ENCODE peak calls at places on chromosomes 2 and 18, in nine cellular contexts. L is A549; U is tibial nerve; Q is endodermal cell; F is hepatocyte; H is CD8-positive, alpha-beta T cell; V is heart right ventricle; I is upper lobe of right lung; E is uterus. R is an unnamed sample.
A peak's percentile ranks its signal among the peaks of the same experiment; 100 is the strongest.

GRCh38 chr2:83528746-83529145 is 930.3 kb downstream of the SUCLG1 start:
- DNase-seq in L (no peak), U (no peak), Q (no peak), F (no peak), H (no peak), V (no peak), I (no peak), E (no peak), R (no peak)

GRCh38 chr18:57624988-57625387 is 3.4 kb upstream of the NARS1 start:
- DNase-seq in L (peak; percentile 19), U (no peak), Q (no peak), F (no peak), H (no peak), V (no peak), I (no peak), E (no peak), R (no peak)

GRCh38 chr2:241956521-241957110 is 87.1 kb downstream of the RTP5 start:
- DNase-seq in L (no peak), U (no peak), Q (no peak), F (no peak), H (no peak), V (no peak), I (no peak), E (no peak), R (no peak)

GRCh38 chr2:233448220-233448559 is 93.9 kb downstream of the DGKD start:
- DNase-seq in L (peak; percentile 68), U (no peak), Q (peak; percentile 81), F (no peak), H (no peak), V (no peak), I (peak; percentile 56), E (no peak), R (no peak)

GRCh38 chr18:60892855-60893254 is 440.4 kb upstream of the CDH20 start:
- DNase-seq in L (peak; percentile 40), U (no peak), Q (no peak), F (peak; percentile 35), H (no peak), V (no peak), I (peak; percentile 61), E (no peak), R (no peak)

GRCh38 chr2:70901235-70902066 is 34.2 kb upstream of the ATP6V1B1 start:
- DNase-seq in L (peak; percentile 61), U (no peak), Q (peak; percentile 87), F (peak; percentile 15), H (no peak), V (no peak), I (no peak), E (no peak), R (peak; percentile 37)

GRCh38 chr18:9876523-9876866 is 9.3 kb upstream of the TXNDC2 start:
- DNase-seq in L (no peak), U (no peak), Q (no peak), F (no peak), H (no peak), V (no peak), I (no peak), E (no peak), R (no peak)

GRCh38 chr2:163155279-163155883 is 316.8 kb upstream of the KCNH7 start:
- DNase-seq in L (peak; percentile 44), U (no peak), Q (no peak), F (peak; percentile 43), H (no peak), V (no peak), I (no peak), E (no peak), R (no peak)

GRCh38 chr2:157620956-157621355 is 7.7 kb downstream of the ACVR1C start:
- DNase-seq in L (no peak), U (no peak), Q (no peak), F (no peak), H (no peak), V (no peak), I (no peak), E (no peak), R (no peak)

GRCh38 chr2:128536925-128537620 is 218.4 kb upstream of the HS6ST1 start:
- DNase-seq in L (peak; percentile 27), U (no peak), Q (peak; percentile 88), F (peak; percentile 66), H (no peak), V (no peak), I (no peak), E (no peak), R (no peak)

GRCh38 chr2:108377815-108378630 is at the start of gene SULT1C4:
- DNase-seq in L (no peak), U (no peak), Q (peak; percentile 72), F (peak; percentile 90), H (no peak), V (peak; percentile 73), I (no peak), E (peak; percentile 49), R (peak; percentile 75)

GRCh38 chr2:124325667-124326425 is 300.8 kb downstream of the CNTNAP5 start:
- DNase-seq in L (peak; percentile 6), U (no peak), Q (peak; percentile 53), F (peak; percentile 6), H (no peak), V (no peak), I (no peak), E (no peak), R (no peak)
- TF ChIP-seq CTCF in L (no peak), U (no peak), Q (peak; percentile 76), F (peak; percentile 35), H (no peak), V (no peak), I (no peak), E (no peak), R (no peak)

DNA sequence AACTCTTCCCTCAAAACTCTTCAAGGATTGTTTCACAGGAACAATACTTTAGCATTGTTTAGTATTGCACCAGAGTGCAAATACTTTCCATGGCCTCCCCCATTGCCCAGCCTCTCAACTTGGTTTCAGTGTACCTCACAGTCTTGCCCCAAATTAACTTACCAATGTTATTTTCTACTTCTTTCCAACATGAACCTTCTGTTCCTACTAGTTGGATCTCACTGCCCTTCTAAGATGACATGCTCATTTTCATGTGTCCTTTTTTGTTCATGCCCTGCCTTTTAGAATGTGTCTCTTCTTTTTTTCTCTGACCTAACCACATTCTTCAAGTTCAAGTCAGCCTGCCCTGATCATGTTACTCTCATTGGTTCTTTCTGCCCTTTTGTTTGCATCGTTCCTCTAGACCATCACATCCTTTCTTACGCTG is 4.1 kb downstream of the SPATS2L start:
- DNase-seq in L (no peak), U (no peak), Q (no peak), F (no peak), H (no peak), V (no peak), I (no peak), E (no peak), R (no peak)
- H3K4me1 ChIP-seq in L (peaks cover 48% of the 10 kb centered on the region), U (peaks cover 62% of the 10 kb centered on the region), Q (peaks cover 19% of the 10 kb centered on the region), F (peaks cover 20% of the 10 kb centered on the region), H (peaks cover 8% of the 10 kb centered on the region), V (peaks cover 32% of the 10 kb centered on the region), I (peaks cover 31% of the 10 kb centered on the region), E (peaks cover 8% of the 10 kb centered on the region), R (peaks cover 33% of the 10 kb centered on the region)

GRCh38 chr2:224836263-224836662 is 120.1 kb upstream of the CCDC195 start:
- DNase-seq in L (no peak), U (no peak), Q (no peak), F (no peak), H (no peak), V (no peak), I (no peak), E (no peak), R (no peak)

GRCh38 chr2:224837066-224837465 is 120.9 kb upstream of the CCDC195 start:
- DNase-seq in L (no peak), U (no peak), Q (no peak), F (no peak), H (no peak), V (no peak), I (no peak), E (no peak), R (no peak)

GRCh38 chr2:224835405-224835804 is 119.2 kb upstream of the CCDC195 start:
- DNase-seq in L (no peak), U (no peak), Q (no peak), F (no peak), H (no peak), V (no peak), I (no peak), E (no peak), R (no peak)

GRCh38 chr2:224838335-224838734 is 122.2 kb upstream of the CCDC195 start:
- DNase-seq in L (no peak), U (no peak), Q (no peak), F (no peak), H (no peak), V (no peak), I (no peak), E (no peak), R (no peak)

GRCh38 chr2:224837558-224837957 is 121.4 kb upstream of the CCDC195 start:
- DNase-seq in L (no peak), U (no peak), Q (no peak), F (no peak), H (no peak), V (peak; percentile 6), I (no peak), E (no peak), R (no peak)
- TF ChIP-seq CTCF in L (no peak), U (no peak), Q (no peak), F (no peak), H (no peak), V (no peak), I (no peak), E (no peak), R (no peak)

DNA sequence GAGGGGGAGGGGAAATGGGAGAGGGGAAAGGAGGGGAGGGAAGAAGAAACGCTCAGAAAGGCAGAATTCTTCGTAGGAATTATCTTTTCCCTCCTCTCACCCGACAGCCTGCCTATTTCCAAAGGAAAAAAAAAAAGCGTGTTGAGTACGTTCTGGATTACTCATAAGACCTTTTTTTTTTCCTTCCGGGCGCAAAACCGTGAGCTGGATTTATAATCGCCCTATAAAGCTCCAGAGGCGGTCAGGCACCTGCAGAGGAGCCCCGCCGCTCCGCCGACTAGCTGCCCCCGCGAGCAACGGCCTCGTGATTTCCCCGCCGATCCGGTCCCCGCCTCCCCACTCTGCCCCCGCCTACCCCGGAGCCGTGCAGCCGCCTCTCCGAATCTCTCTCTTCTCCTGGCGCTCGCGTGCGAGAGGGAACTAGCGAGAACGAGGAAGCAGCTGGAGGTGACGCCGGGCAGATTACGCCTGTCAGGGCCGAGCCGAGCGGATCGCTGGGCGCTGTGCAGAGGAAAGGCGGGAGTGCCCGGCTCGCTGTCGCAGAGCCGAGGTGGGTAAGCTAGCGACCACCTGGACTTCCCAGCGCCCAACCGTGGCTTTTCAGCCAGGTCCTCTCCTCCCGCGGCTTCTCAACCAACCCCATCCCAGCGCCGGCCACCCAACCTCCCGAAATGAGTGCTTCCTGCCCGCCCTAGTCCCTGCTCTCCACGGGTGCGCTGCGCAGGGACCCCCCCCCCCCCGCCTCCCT is at the start of gene GAD1:
- DNase-seq in L (peak; percentile 70), U (peak; percentile 49), Q (peak; percentile 88), F (peak; percentile 85), H (peak; percentile 34), V (peak; percentile 32), I (peak; percentile 81), E (peak; percentile 59), R (peak; percentile 85)
- H3K4me1 ChIP-seq in L (peaks cover 30% of the 10 kb centered on the region), U (peaks cover 82% of the 10 kb centered on the region), Q (peaks cover 4% of the 10 kb centered on the region), F (peaks cover 38% of the 10 kb centered on the region), H (peaks cover 64% of the 10 kb centered on the region), V (peaks cover 62% of the 10 kb centered on the region), I (peaks cover 46% of the 10 kb centered on the region), E (no peaks in the 10 kb centered on the region), R (peaks cover 57% of the 10 kb centered on the region)

GRCh38 chr2:211854832-211855231 is 683.8 kb downstream of the ERBB4 start:
- DNase-seq in L (no peak), U (no peak), Q (no peak), F (no peak), H (no peak), V (no peak), I (no peak), E (no peak), R (no peak)
- TF ChIP-seq CTCF in L (no peak), U (no peak), Q (peak; percentile 63), F (no peak), H (no peak), V (no peak), I (no peak), E (no peak), R (peak; percentile 37)

R was measured in heart left ventricle.